ENCODE peak calls at places on chromosomes 7 and 10, in nine cellular contexts. E, T, S, K, C, D, I, W and N are unnamed samples.
A peak's percentile ranks its signal among the peaks of the same experiment; 100 is the strongest.

GRCh38 chr7:94344826-94345225 is 49.9 kb upstream of the COL1A2 start:
- DNase-seq in W (peak; percentile 51), I (peak; percentile 25), S (no peak), T (peak; percentile 59), E (peak; percentile 50), C (no peak), D (no peak), K (no peak), N (peak; percentile 6)

GRCh38 chr7:22296265-22296566 is 60.7 kb downstream of the RAPGEF5 start:
- DNase-seq in E (no peak), C (no peak), D (no peak), K (no peak), S (no peak), I (no peak), T (no peak), W (no peak), N (no peak)

GRCh38 chr10:17557459-17557858 is 59.7 kb downstream of the HACD1 start:
- DNase-seq in C (no peak), D (no peak), K (no peak), T (no peak), S (no peak), I (no peak), W (no peak), E (no peak), N (no peak)

GRCh38 chr10:61063035-61063434 is 119.0 kb upstream of the RHOBTB1 start:
- DNase-seq in D (no peak), T (no peak), K (no peak), C (no peak), E (no peak), W (peak; percentile 37), I (no peak), S (no peak), N (no peak)

GRCh38 chr7:132580717-132581285 is 4.5 kb upstream of the PLXNA4 start:
- DNase-seq in W (peak; percentile 71), C (peak; percentile 82), D (peak; percentile 65), E (peak; percentile 89), I (peak; percentile 58), S (peak; percentile 77), T (peak; percentile 65), K (peak; percentile 80), N (peak; percentile 78)

GRCh38 chr7:23593706-23594105 is 3.5 kb upstream of the CCDC126 start:
- DNase-seq in D (peak; percentile 37), C (no peak), S (no peak), W (no peak), I (no peak), K (peak; percentile 57), E (no peak), T (no peak), N (no peak)

GRCh38 chr10:44975487-44976331 is 2.9 kb downstream of the DEPP1 start:
- DNase-seq in C (no peak), I (peak; percentile 36), D (no peak), E (peak; percentile 92), W (peak; percentile 75), T (no peak), S (peak; percentile 51), K (no peak), N (peak; percentile 59)

GRCh38 chr7:33903770-33904679 is 1.3 kb upstream of the BMPER start:
- DNase-seq in D (peak; percentile 16), W (no peak), I (peak; percentile 51), E (peak; percentile 80), S (peak; percentile 13), K (peak; percentile 24), C (peak; percentile 11), T (peak; percentile 33), N (no peak)

GRCh38 chr7:95622859-95623258 is 26.5 kb upstream of the PDK4 start:
- DNase-seq in W (no peak), S (no peak), I (no peak), K (no peak), T (no peak), D (no peak), E (no peak), C (no peak), N (no peak)

GRCh38 chr10:67923551-67923950 is 39.1 kb downstream of the SIRT1 start:
- DNase-seq in S (no peak), E (peak; percentile 6), I (peak; percentile 17), K (no peak), T (peak; percentile 73), C (no peak), W (peak; percentile 76), D (no peak), N (peak; percentile 10)

GRCh38 chr10:17023386-17024298 is 106.0 kb downstream of the CUBN start:
- DNase-seq in E (peak; percentile 98), C (no peak), T (peak; percentile 99), W (peak; percentile 88), K (peak; percentile 64), I (peak; percentile 97), S (peak; percentile 70), D (peak; percentile 53), N (peak; percentile 90)

GRCh38 chr10:43044444-43045245 is 32.2 kb upstream of the RET start:
- DNase-seq in D (no peak), T (no peak), I (no peak), W (no peak), E (no peak), K (no peak), C (no peak), S (peak; percentile 25), N (no peak)

GRCh38 chr7:84231157-84231556 is 36.6 kb upstream of the SEMA3A start:
- DNase-seq in T (peak; percentile 65), S (no peak), I (peak; percentile 63), C (no peak), W (no peak), K (no peak), D (no peak), E (no peak), N (no peak)

GRCh38 chr10:34698979-34699378 is 116.1 kb downstream of the PARD3 start:
- DNase-seq in E (peak; percentile 69), T (peak; percentile 69), D (no peak), C (no peak), W (peak; percentile 100), I (peak; percentile 89), S (no peak), K (no peak), N (peak; percentile 66)

GRCh38 chr7:107029061-107029763 is 15.3 kb upstream of the PRKAR2B start:
- DNase-seq in E (no peak), S (no peak), W (peak; percentile 32), D (no peak), T (no peak), C (no peak), K (no peak), I (peak; percentile 36), N (peak; percentile 60)

GRCh38 chr10:132140167-132140925 is 46.4 kb upstream of the DPYSL4 start:
- DNase-seq in D (no peak), C (no peak), T (no peak), S (no peak), K (no peak), I (no peak), E (no peak), W (no peak), N (no peak)

DNA sequence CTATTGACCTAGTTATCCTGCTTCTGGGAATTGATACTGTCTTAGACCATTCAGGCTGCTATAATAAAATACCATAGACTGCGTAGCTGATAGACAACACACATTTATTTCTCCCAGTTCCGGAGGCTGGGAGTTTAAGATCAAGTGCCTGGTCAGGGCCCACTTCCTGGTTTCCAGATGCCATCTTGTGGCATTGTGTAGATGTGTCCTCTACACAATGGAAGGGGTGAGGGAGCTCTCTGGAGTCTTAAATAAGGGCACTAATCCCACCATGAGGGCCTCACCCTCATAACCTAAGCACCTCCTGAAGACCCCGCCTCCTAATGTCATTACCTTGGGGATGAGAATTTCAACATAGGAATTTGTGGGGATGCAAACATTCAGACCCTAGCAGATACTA is 62.4 kb downstream of the SLC35B4 start:
- DNase-seq in D (no peak), I (peak; percentile 17), T (no peak), C (no peak), K (no peak), S (no peak), E (peak; percentile 2), W (peak; percentile 44), N (peak; percentile 33)
- TF ChIP-seq CTCF in D (no peak), I (peak; percentile 23), T (peak; percentile 55), C (no peak), K (no peak), S (no peak), E (peak; percentile 7), W (peak; percentile 51), N (no peak)

DNA sequence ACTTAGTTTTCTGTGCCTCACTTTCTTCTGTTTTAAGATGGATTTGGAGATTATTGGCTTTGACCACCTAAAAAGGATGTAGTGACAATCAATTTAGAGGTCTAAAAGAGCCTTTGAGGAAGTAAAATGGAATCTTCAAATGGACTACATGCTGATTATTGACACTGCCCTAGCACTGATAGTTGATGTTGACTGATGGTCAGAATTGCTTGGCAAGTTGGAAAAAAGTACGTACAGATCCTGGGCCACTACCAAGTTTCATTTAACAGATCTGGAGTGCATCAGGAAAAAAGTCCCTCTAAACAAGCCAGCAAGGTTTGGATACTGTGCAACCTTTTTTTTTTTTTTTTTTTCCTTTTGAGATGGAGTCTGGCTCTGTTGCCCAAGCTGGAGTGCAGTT is 81.1 kb downstream of the TCF7L2 start:
- DNase-seq in I (no peak), T (no peak), C (no peak), W (no peak), S (no peak), D (no peak), E (no peak), K (no peak), N (no peak)
- TF ChIP-seq CTCF in I (no peak), T (no peak), C (no peak), W (no peak), S (no peak), D (no peak), E (no peak), K (no peak), N (no peak)

GRCh38 chr7:138095972-138096935 is 20.0 kb downstream of the AKR1D1 start:
- DNase-seq in K (no peak), E (no peak), S (peak; percentile 18), W (no peak), D (no peak), T (no peak), C (no peak), I (no peak), N (no peak)

GRCh38 chr7:138105216-138105615 is 29.0 kb downstream of the AKR1D1 start:
- DNase-seq in S (no peak), E (no peak), C (no peak), K (no peak), W (peak; percentile 41), I (peak; percentile 13), T (no peak), D (no peak), N (no peak)

GRCh38 chr7:138097064-138097741 is 20.9 kb downstream of the AKR1D1 start:
- DNase-seq in K (peak; percentile 32), I (peak; percentile 36), E (peak; percentile 53), W (peak; percentile 49), D (peak; percentile 37), S (peak; percentile 45), C (peak; percentile 24), T (no peak), N (peak; percentile 51)

DNA sequence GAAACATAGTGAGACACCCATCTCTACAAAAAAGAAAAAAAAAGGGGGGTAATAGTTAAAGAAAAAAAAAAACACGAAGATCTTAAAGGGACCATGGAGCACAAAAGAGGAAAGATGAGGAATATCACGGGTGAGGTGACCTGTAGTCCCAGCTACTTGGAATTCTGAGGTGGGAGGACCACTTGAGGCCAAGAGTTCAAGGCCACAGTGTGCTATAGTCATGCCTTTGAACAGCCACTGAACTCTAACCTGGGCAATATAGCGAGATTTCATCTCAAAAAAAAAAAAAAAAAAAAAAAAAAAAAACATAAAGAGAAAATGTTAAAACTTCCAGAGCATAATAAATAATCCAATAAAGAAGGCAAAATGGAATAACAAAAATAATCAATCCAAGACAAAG is 23.6 kb downstream of the AKR1D1 start:
- DNase-seq in S (no peak), K (no peak), W (no peak), C (no peak), I (no peak), E (no peak), D (no peak), T (no peak), N (no peak)
- TF ChIP-seq CTCF in S (no peak), K (no peak), W (no peak), C (no peak), I (no peak), E (no peak), D (no peak), T (no peak), N (no peak)

GRCh38 chr10:48976208-48976607 is 36.6 kb upstream of the LRRC18 start:
- DNase-seq in D (no peak), S (no peak), K (no peak), W (peak; percentile 73), T (peak; percentile 19), C (no peak), I (peak; percentile 18), E (peak; percentile 6), N (peak; percentile 58)
- TF ChIP-seq CTCF in D (no peak), S (no peak), K (no peak), W (peak; percentile 80), T (peak; percentile 55), C (peak; percentile 20), I (peak; percentile 28), E (no peak), N (no peak)